ENCODE peak calls at places on chromosomes 3 and 15, in ten cellular contexts. H is cardiac muscle cell; Y is RKO; C is SK-N-DZ; E is effector memory CD4-positive, alpha-beta T cell; F is ELR; P is stimulated activated CD4-positive, alpha-beta T cell treated with anti-CD3 and anti-CD28 coated beads, Interleukin-15, amount 100 ng/mL, for 48 hours; B is left ventricle myocardium inferior; Z is T follicular helper cell; A is RWPE1. N is an unnamed sample.

GRCh38 chr3:163266731-163267130 is 1770.1 kb downstream of the OTOL1 start:
- DNase-seq in C (no peak), H (no peak), A (no peak), Y (no peak), E (no peak), B (no peak), F (no peak), P (no peak), Z (no peak), N (no peak)

GRCh38 chr3:181279239-181279565 is 289.7 kb upstream of the DNAJC19 start:
- DNase-seq in A (no peak), F (no peak), Z (no peak), Y (no peak), E (no peak), P (no peak), B (no peak), C (no peak), H (no peak), N (no peak)

GRCh38 chr15:28942046-28942445 is 56.3 kb downstream of the APBA2 start:
- DNase-seq in A (no peak), E (no peak), Y (no peak), H (no peak), Z (peak; percentile 13), P (no peak), B (no peak), F (no peak), C (no peak), N (no peak)

GRCh38 chr15:29724026-29724425 is 98.2 kb downstream of the TJP1 start:
- DNase-seq in P (no peak), C (no peak), Y (no peak), H (no peak), A (no peak), F (no peak), Z (no peak), B (no peak), E (no peak), N (no peak)

GRCh38 chr3:30294241-30294667 is 312.1 kb upstream of the TGFBR2 start:
- DNase-seq in P (no peak), A (no peak), Z (no peak), H (peak; percentile 46), Y (no peak), F (peak; percentile 21), B (no peak), C (no peak), E (no peak), N (peak; percentile 30)

GRCh38 chr15:90819850-90820249 is 48.5 kb upstream of the FURIN start:
- DNase-seq in B (no peak), C (no peak), Y (no peak), H (no peak), Z (no peak), P (no peak), E (no peak), F (no peak), A (no peak), N (no peak)

GRCh38 chr15:33027636-33028035 is 166.9 kb downstream of the FMN1 start:
- DNase-seq in Y (no peak), B (no peak), Z (no peak), E (no peak), P (no peak), F (no peak), C (no peak), A (no peak), H (no peak), N (no peak)

GRCh38 chr3:51646091-51646490 is 25.0 kb upstream of the TEX264 start:
- DNase-seq in H (peak; percentile 5), Z (no peak), Y (no peak), C (no peak), B (no peak), P (no peak), E (no peak), F (no peak), A (no peak), N (no peak)

GRCh38 chr3:138907541-138907940 is 39.4 kb downstream of the FOXL2 start:
- DNase-seq in B (no peak), Y (no peak), E (no peak), Z (no peak), P (no peak), F (no peak), C (no peak), H (no peak), A (no peak), N (no peak)

GRCh38 chr15:62075595-62076279 is 9.0 kb downstream of the C2CD4A start:
- DNase-seq in B (no peak), H (peak; percentile 46), A (peak; percentile 85), P (no peak), E (no peak), Y (no peak), C (no peak), F (no peak), Z (no peak), N (no peak)

GRCh38 chr3:29693863-29694262 is 413.0 kb downstream of the RBMS3 start:
- DNase-seq in F (peak; percentile 93), P (no peak), H (peak; percentile 97), Z (no peak), A (peak; percentile 68), B (no peak), Y (no peak), C (no peak), E (no peak), N (no peak)

GRCh38 chr3:25588441-25589103 is 76.1 kb downstream of the TOP2B start:
- DNase-seq in C (no peak), Z (no peak), B (no peak), A (no peak), H (no peak), E (no peak), P (no peak), F (no peak), Y (no peak), N (no peak)